ENCODE peak calls at places on chromosomes 1 and 21, in five cellular contexts. V, J, L, W and A are unnamed samples.
A peak's percentile ranks its signal among the peaks of the same experiment; 100 is the strongest.

GRCh38 chr21:34908424-34909055 is 140.6 kb downstream of the RUNX1 start:
- DNase-seq in V (no peak), J (no peak), L (no peak), W (no peak), A (peak; percentile 39)

GRCh38 chr21:44903054-44903685 is 17.5 kb downstream of the ITGB2 start:
- DNase-seq in V (no peak), J (no peak), L (no peak), W (no peak), A (no peak)

GRCh38 chr1:200862713-200863415 is 9.9 kb upstream of the GPR25 start:
- DNase-seq in V (no peak), J (no peak), L (no peak), W (no peak), A (no peak)

GRCh38 chr1:214438059-214438458 is 113.3 kb downstream of the PTPN14 start:
- DNase-seq in V (no peak), J (no peak), L (no peak), W (peak; percentile 91), A (no peak)

GRCh38 chr1:2595261-2595811 is 8.8 kb downstream of the PRXL2B start:
- DNase-seq in V (no peak), J (peak; percentile 20), L (no peak), W (no peak), A (no peak)

GRCh38 chr21:21182401-21182800 is 184.2 kb downstream of the NCAM2 start:
- DNase-seq in V (no peak), J (no peak), L (no peak), W (no peak), A (no peak)

GRCh38 chr1:1972976-1973715 is 30.4 kb downstream of the CFAP74 start:
- DNase-seq in V (no peak), J (no peak), L (peak; percentile 37), W (no peak), A (no peak)

GRCh38 chr1:84936116-84936810 is 43.3 kb upstream of the LPAR3 start:
- DNase-seq in V (peak; percentile 35), J (no peak), L (peak; percentile 80), W (no peak), A (no peak)

GRCh38 chr1:47927165-47927564 is 70.0 kb downstream of the TRABD2B start:
- DNase-seq in V (no peak), J (no peak), L (no peak), W (no peak), A (no peak)

GRCh38 chr1:3230553-3230952 is 161.6 kb downstream of the PRDM16 start:
- DNase-seq in V (no peak), J (no peak), L (no peak), W (no peak), A (no peak)

GRCh38 chr1:214552174-214552608 is 789 bp upstream of the PTPN14 start:
- DNase-seq in V (no peak), J (peak; percentile 75), L (peak; percentile 75), W (no peak), A (peak; percentile 46)

GRCh38 chr1:45545553-45546310 is 4.9 kb upstream of the AKR1A1 start:
- DNase-seq in V (no peak), J (no peak), L (no peak), W (no peak), A (no peak)

GRCh38 chr1:103496014-103496635 is 29.4 kb upstream of the RNPC3 start:
- DNase-seq in V (no peak), J (no peak), L (no peak), W (no peak), A (no peak)

GRCh38 chr1:161721738-161722343 is 497 bp downstream of the FCRLB start:
- DNase-seq in V (no peak), J (peak; percentile 46), L (no peak), W (no peak), A (no peak)

GRCh38 chr1:202304370-202304769 is 37.4 kb downstream of the UBE2T start:
- DNase-seq in V (no peak), J (no peak), L (no peak), W (no peak), A (no peak)

GRCh38 chr1:182703539-182703938 is 19.2 kb upstream of the RGS8 start:
- DNase-seq in V (no peak), J (no peak), L (no peak), W (no peak), A (no peak)

GRCh38 chr1:16727190-16728111 is 12.9 kb upstream of the RNU1-4 start:
- DNase-seq in V (peak; percentile 31), J (no peak), L (peak; percentile 57), W (peak; percentile 12), A (peak; percentile 17)

GRCh38 chr1:205317311-205317917 is 4.1 kb downstream of the NUAK2 start:
- DNase-seq in V (no peak), J (peak; percentile 88), L (no peak), W (peak; percentile 92), A (no peak)

GRCh38 chr1:171792656-171793055 is 11.2 kb downstream of the METTL13 start:
- DNase-seq in V (no peak), J (no peak), L (no peak), W (no peak), A (no peak)

GRCh38 chr1:227779021-227779441 is 36.4 kb upstream of the PRSS38 start:
- DNase-seq in V (no peak), J (no peak), L (no peak), W (no peak), A (peak; percentile 6)

GRCh38 chr1:151425103-151425502 is 25.7 kb downstream of the PSMB4 start:
- DNase-seq in V (no peak), J (no peak), L (no peak), W (no peak), A (no peak)
- H3K27ac ChIP-seq in V (no peak overlapping the region), J (no peak overlapping the region), L (no peak overlapping the region), W (no peak overlapping the region), A (peak overlapping the region; percentile 6)

DNA sequence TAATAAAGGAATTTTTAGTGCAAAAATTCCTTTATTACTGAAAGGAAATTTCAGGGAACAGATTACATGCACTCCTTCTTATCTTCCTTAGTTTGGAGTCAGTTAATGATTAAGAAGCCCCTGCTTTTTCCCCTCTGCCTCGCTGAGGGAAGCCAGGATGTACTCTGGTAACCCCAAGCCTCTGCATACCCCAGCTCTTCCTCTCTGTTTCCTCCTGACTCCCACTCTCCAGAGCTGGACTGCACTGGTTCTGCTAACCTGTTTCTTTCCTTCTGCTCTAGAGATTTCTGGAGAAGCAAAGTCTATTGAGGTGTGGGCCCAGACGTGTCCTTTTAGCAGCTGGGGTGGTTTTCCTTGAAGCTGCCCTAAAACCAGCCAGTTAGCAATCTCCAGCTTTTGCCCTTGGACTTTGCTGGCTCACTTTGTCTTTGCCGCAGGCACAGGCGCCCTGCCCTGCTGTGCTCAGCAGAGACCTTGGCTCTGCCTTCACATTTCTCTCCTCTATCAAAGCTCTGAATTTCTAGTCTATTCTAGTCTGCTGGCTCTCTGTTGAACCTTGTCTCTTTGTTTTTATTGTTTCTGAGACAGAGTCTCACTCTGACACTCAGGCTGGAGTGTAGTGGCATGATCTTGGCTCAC is 171.7 kb upstream of the IVNS1ABP start:
- DNase-seq in V (no peak), J (no peak), L (no peak), W (no peak), A (no peak)
- H3K27ac ChIP-seq in V (no peak overlapping the region), J (no peak overlapping the region), L (no peak overlapping the region), W (peak overlapping the region; percentile 63), A (no peak overlapping the region)

DNA sequence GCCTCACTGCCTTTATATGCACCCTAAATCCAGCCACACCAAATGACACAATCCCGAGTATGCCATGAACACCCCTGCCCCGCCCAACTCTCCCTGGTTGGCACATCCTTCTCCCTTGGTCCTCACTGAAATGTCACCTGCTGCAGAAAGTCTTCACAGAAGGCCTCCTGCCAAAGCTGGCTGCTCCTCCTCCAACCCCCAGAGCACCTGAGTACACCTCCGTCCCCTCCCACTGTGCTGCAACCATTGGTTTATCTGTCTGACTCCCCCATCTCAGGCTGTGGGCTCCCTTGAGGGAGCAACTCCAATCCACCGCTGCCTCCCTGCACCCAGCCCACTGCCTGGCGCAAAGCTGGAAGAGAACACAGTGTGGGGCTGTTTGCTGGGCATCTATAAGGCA is 16.3 kb downstream of the STK40 start:
- DNase-seq in V (no peak), J (no peak), L (no peak), W (no peak), A (no peak)
- H3K27ac ChIP-seq in V (no peak overlapping the region), J (no peak overlapping the region), L (no peak overlapping the region), W (peak overlapping the region; percentile 31), A (no peak overlapping the region)

GRCh38 chr21:41863439-41863740 is 15.8 kb downstream of the PRDM15 start:
- DNase-seq in V (no peak), J (no peak), L (no peak), W (no peak), A (no peak)
- H3K27ac ChIP-seq in V (no peak overlapping the region), J (no peak overlapping the region), L (no peak overlapping the region), W (no peak overlapping the region), A (no peak overlapping the region)

GRCh38 chr1:22585471-22585870 is 22.2 kb downstream of the EPHA8 start:
- DNase-seq in V (no peak), J (no peak), L (no peak), W (no peak), A (no peak)

GRCh38 chr1:22588899-22589422 is 25.7 kb downstream of the EPHA8 start:
- DNase-seq in V (no peak), J (no peak), L (no peak), W (no peak), A (no peak)

GRCh38 chr1:22584970-22585369 is 21.7 kb downstream of the EPHA8 start:
- DNase-seq in V (no peak), J (no peak), L (no peak), W (no peak), A (no peak)

GRCh38 chr1:22586356-22587130 is 23.3 kb downstream of the EPHA8 start:
- DNase-seq in V (no peak), J (no peak), L (no peak), W (no peak), A (no peak)

GRCh38 chr1:22587247-22587646 is 24.0 kb downstream of the EPHA8 start:
- DNase-seq in V (no peak), J (no peak), L (no peak), W (no peak), A (no peak)
- H3K27ac ChIP-seq in V (no peak overlapping the region), J (no peak overlapping the region), L (no peak overlapping the region), W (no peak overlapping the region), A (no peak overlapping the region)

GRCh38 chr1:225738763-225739162 is 38.9 kb upstream of the SRP9 start:
- DNase-seq in V (no peak), J (no peak), L (no peak), W (no peak), A (no peak)

GRCh38 chr1:225736651-225737097 is 41.0 kb upstream of the SRP9 start:
- DNase-seq in V (no peak), J (no peak), L (no peak), W (no peak), A (no peak)

GRCh38 chr1:225737866-225738265 is 39.8 kb upstream of the SRP9 start:
- DNase-seq in V (no peak), J (no peak), L (no peak), W (no peak), A (no peak)

GRCh38 chr1:225735252-225736149 is 42.1 kb upstream of the SRP9 start:
- DNase-seq in V (no peak), J (peak; percentile 45), L (peak; percentile 23), W (peak; percentile 88), A (peak; percentile 50)

GRCh38 chr1:225737179-225737578 is 40.4 kb upstream of the SRP9 start:
- DNase-seq in V (no peak), J (no peak), L (no peak), W (no peak), A (no peak)
- H3K27ac ChIP-seq in V (no peak overlapping the region), J (no peak overlapping the region), L (no peak overlapping the region), W (peak overlapping the region; percentile 84), A (no peak overlapping the region)

GRCh38 chr21:17388226-17388625 is 124.6 kb upstream of the CXADR start:
- DNase-seq in V (no peak), J (no peak), L (no peak), W (no peak), A (no peak)
- H3K27ac ChIP-seq in V (no peak overlapping the region), J (no peak overlapping the region), L (no peak overlapping the region), W (no peak overlapping the region), A (no peak overlapping the region)

GRCh38 chr1:159686599-159687299 is 27.6 kb downstream of the CRP start:
- DNase-seq in V (no peak), J (no peak), L (no peak), W (no peak), A (no peak)
- H3K27ac ChIP-seq in V (no peak overlapping the region), J (no peak overlapping the region), L (no peak overlapping the region), W (no peak overlapping the region), A (no peak overlapping the region)